ENCODE peak calls at places on chromosomes 7 and 10, in eight cellular contexts. O is tibial artery; R is left ventricle myocardium inferior; Y is esophagus squamous epithelium; Z is CD4-positive, alpha-beta memory T cell; X is adipocyte; H is neural progenitor cell; N is lung. U is an unnamed sample. For H3K9me3, the result is how much of the 10 kb centered on the place peaks cover.

GRCh38 chr7:80646088-80646961 is 7.9 kb downstream of the CD36 start:
- DNase-seq in X (no peak), R (no peak), Y (no peak), Z (no peak), O (no peak), H (no peak), N (no peak), U (no peak)

GRCh38 chr7:30184804-30185487 is 50.2 kb downstream of the MTURN start:
- DNase-seq in O (peak), H (no peak), Y (no peak), R (peak), Z (no peak), X (no peak), N (no peak), U (no peak)

GRCh38 chr10:102243304-102243703 is 2.0 kb upstream of the PITX3 start:
- DNase-seq in N (no peak), H (no peak), Y (no peak), X (peak), R (no peak), Z (no peak), O (no peak), U (no peak)

GRCh38 chr7:75646551-75647102 is 92.1 kb downstream of the HIP1 start:
- DNase-seq in Y (no peak), X (no peak), O (no peak), H (no peak), Z (no peak), N (no peak), R (no peak), U (no peak)

GRCh38 chr7:141974831-141975230 is 1.3 kb upstream of the TAS2R38 start:
- DNase-seq in R (no peak), Y (no peak), Z (no peak), X (peak), H (peak), O (no peak), N (no peak), U (no peak)

GRCh38 chr7:81845628-81846259 is 75.9 kb upstream of the HGF start:
- DNase-seq in N (no peak), O (no peak), R (no peak), Z (no peak), H (no peak), Y (no peak), X (peak), U (no peak)

GRCh38 chr7:44044315-44045225 is at the start of gene DBNL:
- DNase-seq in H (peak), Y (peak), O (peak), Z (peak), N (peak), X (peak), R (peak), U (peak)

GRCh38 chr7:107767391-107767790 is 23.4 kb downstream of the CBLL1 start:
- DNase-seq in Y (no peak), X (no peak), H (no peak), O (no peak), N (no peak), R (no peak), Z (no peak), U (no peak)

GRCh38 chr7:74306737-74307469 is 17.7 kb downstream of the CLIP2 start:
- DNase-seq in N (no peak), O (peak), Z (no peak), X (peak), R (peak), Y (no peak), H (peak), U (no peak)

GRCh38 chr7:43865277-43865676 is 4.0 kb downstream of the MRPS24 start:
- DNase-seq in O (no peak), Y (no peak), X (no peak), Z (no peak), H (no peak), R (no peak), N (no peak), U (no peak)

GRCh38 chr10:1549591-1550290 is 187.6 kb downstream of the ADARB2 start:
- DNase-seq in O (peak), X (no peak), Y (no peak), Z (no peak), H (no peak), R (no peak), N (no peak), U (no peak)

GRCh38 chr10:114495303-114495702 is 91.0 kb upstream of the AFAP1L2 start:
- DNase-seq in Z (no peak), R (no peak), O (no peak), H (no peak), X (no peak), Y (no peak), N (no peak), U (no peak)

GRCh38 chr10:77036993-77037734 is 600.4 kb downstream of the KCNMA1 start:
- DNase-seq in O (no peak), R (no peak), Y (no peak), X (no peak), Z (no peak), H (peak), N (no peak), U (no peak)

GRCh38 chr7:152335900-152336571 is 99.8 kb downstream of the KMT2C start:
- DNase-seq in Z (peak), Y (no peak), O (no peak), X (no peak), H (no peak), N (no peak), R (no peak), U (no peak)

GRCh38 chr10:8163824-8164223 is 109.3 kb downstream of the GATA3 start:
- DNase-seq in H (no peak), Z (no peak), X (no peak), N (no peak), Y (no peak), R (no peak), O (no peak), U (no peak)

GRCh38 chr10:62327897-62328296 is 46.3 kb upstream of the ZNF365 start:
- DNase-seq in X (peak), H (no peak), Y (no peak), Z (no peak), N (no peak), O (no peak), R (no peak), U (no peak)

GRCh38 chr7:100603697-100604077 is 1.5 kb downstream of the PCOLCE start:
- DNase-seq in O (no peak), Z (peak), R (no peak), H (peak), X (peak), N (no peak), Y (no peak), U (no peak)

GRCh38 chr7:40810274-40810673 is 675.5 kb downstream of the SUGCT start:
- DNase-seq in H (no peak), Y (no peak), X (no peak), Z (no peak), N (no peak), O (no peak), R (no peak), U (no peak)

GRCh38 chr7:105454058-105454739 is 65.5 kb upstream of the SRPK2 start:
- DNase-seq in R (no peak), O (no peak), H (no peak), Y (no peak), X (peak), Z (no peak), N (no peak), U (no peak)

GRCh38 chr10:116947838-116948529 is 57.0 kb downstream of the SHTN1 start:
- DNase-seq in R (no peak), Y (no peak), O (no peak), N (no peak), H (no peak), Z (no peak), X (peak), U (no peak)

GRCh38 chr7:7564323-7564780 is 2.3 kb upstream of the MIOS start:
- DNase-seq in R (no peak), N (no peak), Y (no peak), O (no peak), H (no peak), Z (no peak), X (peak), U (no peak)

GRCh38 chr10:72097448-72098300 is 9.3 kb upstream of the SPOCK2 start:
- DNase-seq in X (peak), Y (no peak), N (no peak), R (no peak), O (no peak), Z (no peak), H (no peak), U (no peak)

GRCh38 chr7:43639858-43640491 is 57.1 kb downstream of the STK17A start:
- DNase-seq in R (no peak), Z (no peak), Y (no peak), X (peak), H (peak), O (no peak), N (peak), U (no peak)

GRCh38 chr7:133121175-133121844 is 39.4 kb upstream of the CHCHD3 start:
- DNase-seq in Y (no peak), X (no peak), Z (no peak), O (no peak), R (no peak), N (no peak), H (no peak), U (no peak)

GRCh38 chr10:79417266-79417665 is 28.2 kb downstream of the ZCCHC24 start:
- DNase-seq in N (no peak), X (no peak), Z (no peak), R (peak), Y (no peak), H (no peak), O (peak), U (no peak)

GRCh38 chr10:79202188-79203013 is 133.6 kb downstream of the ZMIZ1 start:
- DNase-seq in H (peak), R (no peak), O (no peak), N (no peak), X (peak), Z (peak), Y (no peak), U (no peak)

GRCh38 chr10:131431541-131431940 is 120.0 kb upstream of the TCERG1L start:
- DNase-seq in O (no peak), H (no peak), N (no peak), X (no peak), R (no peak), Y (no peak), Z (no peak), U (no peak)

GRCh38 chr10:131435232-131435631 is 123.7 kb upstream of the TCERG1L start:
- DNase-seq in O (no peak), Z (no peak), X (no peak), H (no peak), R (no peak), Y (no peak), N (no peak), U (no peak)

GRCh38 chr10:131431978-131432690 is 120.6 kb upstream of the TCERG1L start:
- DNase-seq in O (no peak), Y (no peak), H (no peak), Z (no peak), N (no peak), X (no peak), R (no peak), U (no peak)

GRCh38 chr10:131435760-131436448 is 124.4 kb upstream of the TCERG1L start:
- DNase-seq in Z (no peak), R (no peak), X (no peak), H (no peak), Y (no peak), O (no peak), N (no peak), U (no peak)

DNA sequence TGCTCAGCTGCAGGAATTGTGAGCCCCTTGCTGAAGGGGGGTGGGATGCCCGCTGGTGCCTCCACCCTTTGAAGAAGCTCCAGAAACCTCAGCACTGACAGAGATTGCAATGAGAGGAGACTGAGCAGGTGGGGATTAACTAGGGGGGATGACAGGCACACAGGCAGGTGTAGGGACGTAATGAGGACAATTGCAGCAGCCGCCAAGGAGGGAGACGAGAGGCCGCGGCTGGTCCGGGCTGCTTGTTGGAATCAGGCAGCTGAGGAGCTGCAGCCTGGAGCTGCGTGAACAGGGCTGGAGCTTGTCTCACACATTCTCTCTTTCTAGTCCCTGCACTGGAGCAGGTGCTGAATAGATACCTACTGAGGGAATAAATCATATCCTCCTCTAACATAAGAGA is 122.0 kb upstream of the TCERG1L start:
- DNase-seq in Z (no peak), X (no peak), O (no peak), Y (no peak), H (no peak), N (no peak), R (no peak), U (no peak)
- H3K9me3 ChIP-seq in Z (under half), X (under half), O (under half), Y (under half), H (under half), N (under half), R (under half), U (under half)

GRCh38 chr7:70069977-70070376 is 471.7 kb downstream of the AUTS2 start:
- DNase-seq in N (no peak), H (no peak), Y (no peak), R (no peak), Z (no peak), O (no peak), X (no peak), U (no peak)
- H3K9me3 ChIP-seq in N (under half), H (under half), Y (under half), R (under half), Z (under half), O (under half), X (under half), U (under half)

GRCh38 chr7:138324905-138325304 is 135.2 kb upstream of the TRIM24 start:
- DNase-seq in R (no peak), N (no peak), H (no peak), X (no peak), Y (no peak), Z (no peak), O (no peak), U (no peak)

GRCh38 chr7:138325434-138325833 is 134.6 kb upstream of the TRIM24 start:
- DNase-seq in X (no peak), R (no peak), Y (no peak), H (no peak), O (no peak), Z (no peak), N (no peak), U (no peak)

DNA sequence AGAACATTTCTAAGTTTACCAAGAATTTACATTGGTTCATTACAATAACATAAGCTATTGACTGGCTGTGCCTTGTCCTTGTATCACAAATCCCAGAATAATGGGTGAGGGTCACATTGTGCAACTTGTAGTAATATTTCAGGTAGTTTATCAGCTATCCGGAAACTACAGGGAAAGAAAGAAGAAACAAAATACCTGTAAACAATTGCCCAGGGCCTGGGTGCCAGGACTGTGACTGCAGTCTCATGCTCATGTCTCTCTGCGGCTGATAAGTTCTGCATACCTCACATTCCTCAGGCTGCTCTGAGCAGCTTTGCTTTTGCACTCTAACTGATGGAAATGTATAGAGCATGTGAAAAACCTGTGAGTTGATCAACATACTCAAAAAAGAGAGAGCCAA is 131.8 kb upstream of the TRIM24 start:
- DNase-seq in H (no peak), R (no peak), Z (no peak), Y (no peak), N (no peak), X (no peak), O (no peak), U (no peak)
- H3K9me3 ChIP-seq in H (under half), R (half or more), Z (under half), Y (under half), N (under half), X (under half), O (under half), U (under half)

DNA sequence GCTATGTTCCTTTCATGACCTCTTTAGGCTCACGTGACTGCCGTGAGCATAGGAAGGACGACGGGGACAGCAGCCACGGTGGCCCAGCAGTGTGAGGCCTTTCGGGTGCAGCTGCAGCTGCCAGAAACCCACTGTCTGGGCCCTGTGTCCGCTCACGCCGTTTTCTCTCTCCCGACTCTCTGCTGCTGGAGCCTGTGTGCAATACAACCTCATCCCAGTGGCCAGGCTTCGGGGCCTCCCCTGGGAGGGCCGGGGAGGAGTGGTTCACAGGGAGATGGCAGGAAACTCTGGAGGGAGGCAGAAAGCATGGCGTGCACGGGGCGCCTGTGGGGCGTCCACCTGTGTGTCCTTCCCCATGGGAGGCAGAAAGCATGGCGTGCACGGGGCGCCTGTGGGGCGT is 38.6 kb downstream of the PFKP start:
- DNase-seq in N (no peak), R (no peak), O (peak), X (no peak), H (no peak), Z (no peak), Y (no peak), U (no peak)
- H3K9me3 ChIP-seq in N (under half), R (under half), O (under half), X (under half), H (under half), Z (under half), Y (under half), U (under half)

GRCh38 chr10:130395248-130395936 is 259.2 kb downstream of the GLRX3 start:
- DNase-seq in N (no peak), H (no peak), X (no peak), Z (no peak), O (no peak), Y (no peak), R (no peak), U (no peak)

GRCh38 chr10:130388746-130389145 is 252.6 kb downstream of the GLRX3 start:
- DNase-seq in Y (no peak), Z (no peak), N (no peak), R (no peak), X (no peak), H (no peak), O (no peak), U (no peak)

GRCh38 chr10:130394832-130395231 is 258.6 kb downstream of the GLRX3 start:
- DNase-seq in Y (no peak), N (no peak), X (no peak), R (no peak), H (no peak), O (no peak), Z (no peak), U (no peak)

GRCh38 chr10:130393342-130393741 is 257.2 kb downstream of the GLRX3 start:
- DNase-seq in Z (no peak), Y (no peak), R (no peak), H (no peak), N (no peak), X (no peak), O (no peak), U (no peak)

GRCh38 chr10:130392031-130392430 is 255.8 kb downstream of the GLRX3 start:
- DNase-seq in Y (no peak), O (no peak), H (no peak), Z (no peak), R (no peak), N (no peak), X (no peak), U (no peak)
- H3K9me3 ChIP-seq in Y (under half), O (under half), H (under half), Z (under half), R (under half), N (under half), X (under half), U (under half)

GRCh38 chr10:130713731-130714130 is 577.5 kb downstream of the GLRX3 start:
- DNase-seq in R (no peak), H (no peak), N (no peak), X (no peak), O (peak), Y (no peak), Z (no peak), U (no peak)

GRCh38 chr10:130714700-130715467 is 578.7 kb downstream of the GLRX3 start:
- DNase-seq in R (no peak), Z (no peak), O (peak), Y (no peak), H (peak), X (no peak), N (no peak), U (no peak)

GRCh38 chr10:130715686-130716670 is 579.8 kb downstream of the GLRX3 start:
- DNase-seq in O (peak), N (no peak), Y (no peak), H (no peak), R (no peak), X (no peak), Z (no peak), U (no peak)

GRCh38 chr10:130711072-130711471 is 574.9 kb downstream of the GLRX3 start:
- DNase-seq in Y (no peak), R (no peak), X (no peak), O (peak), N (no peak), Z (no peak), H (peak), U (no peak)

GRCh38 chr10:130713105-130713504 is 576.9 kb downstream of the GLRX3 start:
- DNase-seq in O (peak), N (no peak), R (no peak), X (no peak), Z (no peak), H (no peak), Y (no peak), U (no peak)
- H3K9me3 ChIP-seq in O (under half), N (under half), R (under half), X (under half), Z (under half), H (under half), Y (under half), U (under half)

DNA sequence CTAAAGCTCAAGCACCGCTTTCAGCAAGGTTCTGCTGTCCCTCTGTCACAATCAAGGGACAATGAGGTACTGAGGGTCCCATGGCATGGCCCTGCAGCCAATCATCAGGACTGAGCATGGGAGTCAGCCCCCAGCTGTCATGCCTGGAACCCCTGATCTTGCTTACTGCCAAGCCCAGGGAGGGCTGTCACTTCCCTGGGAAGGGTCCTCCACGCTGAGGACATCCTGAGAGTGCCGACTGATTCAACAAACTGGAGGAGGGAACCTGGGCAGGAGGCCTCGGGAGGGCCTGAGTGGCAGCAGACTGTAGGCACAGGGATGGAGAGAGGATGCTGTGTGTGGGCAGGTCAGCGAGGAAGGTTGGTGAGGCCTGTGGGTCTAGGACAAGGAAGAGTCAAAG is 154.3 kb downstream of the ZNF248 start:
- DNase-seq in Z (no peak), O (no peak), H (no peak), X (no peak), R (no peak), N (no peak), Y (no peak), U (no peak)
- H3K9me3 ChIP-seq in Z (under half), O (under half), H (under half), X (under half), R (under half), N (under half), Y (under half), U (under half)

GRCh38 chr7:4210821-4211220 is 471.3 kb upstream of the FOXK1 start:
- DNase-seq in R (no peak), O (no peak), Z (no peak), N (no peak), Y (no peak), H (no peak), X (no peak), U (no peak)

GRCh38 chr7:4209126-4209525 is 473.0 kb upstream of the FOXK1 start:
- DNase-seq in Y (no peak), H (no peak), N (no peak), R (no peak), X (no peak), Z (no peak), O (peak), U (no peak)

GRCh38 chr7:4209966-4210365 is 472.1 kb upstream of the FOXK1 start:
- DNase-seq in Y (no peak), H (no peak), N (no peak), Z (no peak), R (no peak), X (no peak), O (peak), U (no peak)

GRCh38 chr7:4212376-4212775 is 469.7 kb upstream of the FOXK1 start:
- DNase-seq in R (no peak), N (no peak), O (no peak), H (no peak), X (no peak), Z (no peak), Y (no peak), U (no peak)

GRCh38 chr7:4211261-4211660 is 470.8 kb upstream of the FOXK1 start:
- DNase-seq in X (no peak), H (no peak), Z (no peak), R (no peak), N (no peak), Y (no peak), O (no peak), U (no peak)
- H3K9me3 ChIP-seq in X (under half), H (under half), Z (under half), R (under half), N (under half), Y (under half), O (under half), U (under half)

U was measured in T-helper 17 cell.